ENCODE peak calls at places on chromosome 20, in four cellular contexts. One of them, this sample, is unnamed.

GRCh38 chr20:44388466-44389023 is 33.0 kb downstream of the HNF4A start:
- DNase-seq in K562: peak; percentile 76
- DNase-seq in GM12878: no peak
- DNase-seq in H1: peak; percentile 95
- DNase-seq in this sample: peak; percentile 88

GRCh38 chr20:42204261-42204660 is 586.1 kb upstream of the CHD6 start:
- DNase-seq in K562: no peak
- DNase-seq in GM12878: no peak
- DNase-seq in H1: no peak
- DNase-seq in this sample: no peak

GRCh38 chr20:8805737-8806442 is 263.0 kb upstream of the PLCB4 start:
- DNase-seq in K562: no peak
- DNase-seq in GM12878: no peak
- DNase-seq in H1: no peak
- DNase-seq in this sample: no peak

GRCh38 chr20:23647346-23647745 is 9.6 kb upstream of the CST3 start:
- DNase-seq in K562: no peak
- DNase-seq in GM12878: no peak
- DNase-seq in H1: no peak
- DNase-seq in this sample: no peak

GRCh38 chr20:20353574-20353973 is 14.3 kb upstream of the INSM1 start:
- DNase-seq in K562: no peak
- DNase-seq in GM12878: no peak
- DNase-seq in H1: no peak
- DNase-seq in this sample: no peak

GRCh38 chr20:34190679-34191090 is 50.5 kb upstream of the ASIP start:
- DNase-seq in K562: peak; percentile 63
- DNase-seq in GM12878: no peak
- DNase-seq in H1: peak; percentile 67
- DNase-seq in this sample: peak; percentile 67

GRCh38 chr20:4925842-4926530 is 75.3 kb downstream of the SLC23A2 start:
- DNase-seq in K562: no peak
- DNase-seq in GM12878: no peak
- DNase-seq in H1: no peak
- DNase-seq in this sample: no peak

GRCh38 chr20:431012-431904 is 23.2 kb downstream of the RBCK1 start:
- DNase-seq in K562: peak; percentile 41
- DNase-seq in GM12878: no peak
- DNase-seq in H1: no peak
- DNase-seq in this sample: peak; percentile 69

GRCh38 chr20:63592661-63593060 is 18.6 kb upstream of the HELZ2 start:
- DNase-seq in K562: no peak
- DNase-seq in GM12878: no peak
- DNase-seq in H1: no peak
- DNase-seq in this sample: no peak

GRCh38 chr20:59723607-59724456 is 119.5 kb downstream of the PHACTR3 start:
- DNase-seq in K562: no peak
- DNase-seq in GM12878: no peak
- DNase-seq in H1: no peak
- DNase-seq in this sample: no peak

GRCh38 chr20:33666293-33667244 is at the start of gene ACTL10:
- DNase-seq in K562: peak; percentile 82
- DNase-seq in GM12878: peak; percentile 91
- DNase-seq in H1: peak; percentile 79
- DNase-seq in this sample: no peak

GRCh38 chr20:346033-346639 is 775 bp upstream of the NRSN2 start:
- DNase-seq in K562: no peak
- DNase-seq in GM12878: no peak
- DNase-seq in H1: no peak
- DNase-seq in this sample: no peak

GRCh38 chr20:58293453-58293852 is 16.1 kb upstream of the RAB22A start:
- DNase-seq in K562: peak; percentile 58
- DNase-seq in GM12878: no peak
- DNase-seq in H1: no peak
- DNase-seq in this sample: no peak

GRCh38 chr20:58306421-58307261 is 2.9 kb upstream of the RAB22A start:
- DNase-seq in K562: no peak
- DNase-seq in GM12878: peak; percentile 85
- DNase-seq in H1: no peak
- DNase-seq in this sample: no peak

GRCh38 chr20:32449890-32450401 is 91.8 kb downstream of the ASXL1 start:
- DNase-seq in K562: no peak
- DNase-seq in GM12878: no peak
- DNase-seq in H1: no peak
- DNase-seq in this sample: no peak
- TF ChIP-seq EGR1 in K562: no peak
- TF ChIP-seq EGR1 in GM12878: no peak
- TF ChIP-seq EGR1 in H1: no peak
- TF ChIP-seq EGR1 in this sample: no peak

DNA sequence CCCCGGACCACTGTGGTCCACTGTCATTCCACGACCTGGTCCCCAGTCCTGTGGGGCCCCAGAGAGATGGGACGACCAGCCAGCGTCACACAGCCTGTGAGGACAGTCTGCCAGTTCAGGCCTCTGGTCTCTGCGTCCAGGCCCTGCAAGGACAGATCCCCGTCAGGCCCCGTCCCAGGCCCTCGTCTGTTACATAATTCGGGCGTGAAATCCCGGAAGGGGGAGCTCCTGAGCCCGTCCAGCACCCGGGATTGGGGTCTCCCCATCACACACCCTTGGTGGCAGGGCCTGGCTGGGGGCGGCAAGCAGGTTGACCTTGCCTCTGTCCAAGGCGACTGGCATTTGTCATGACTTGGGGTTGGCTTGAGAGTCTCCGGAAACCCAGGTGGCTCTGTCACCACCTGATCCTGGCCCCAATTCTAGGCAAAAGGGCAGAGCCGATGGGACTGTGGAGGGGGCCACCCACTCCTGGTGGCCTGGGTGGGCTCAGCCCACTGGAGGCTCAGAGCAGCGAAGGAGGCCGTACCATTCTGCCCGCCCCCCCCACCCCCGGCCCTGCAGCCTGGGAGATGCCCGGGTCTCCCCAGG is 73.8 kb upstream of the GATA5 start:
- DNase-seq in K562: no peak
- DNase-seq in GM12878: no peak
- DNase-seq in H1: peak; percentile 79
- DNase-seq in this sample: no peak
- TF ChIP-seq CTCF in K562: peak; percentile 36
- TF ChIP-seq CTCF in GM12878: no peak
- TF ChIP-seq CTCF in H1: peak; percentile 39
- TF ChIP-seq CTCF in this sample: no peak

GRCh38 chr20:45407067-45407745 is 883 bp upstream of the DBNDD2 start:
- DNase-seq in K562: peak; percentile 50
- DNase-seq in GM12878: no peak
- DNase-seq in H1: no peak
- DNase-seq in this sample: no peak

GRCh38 chr20:45405566-45406259 is 2.4 kb upstream of the DBNDD2 start:
- DNase-seq in K562: peak; percentile 51
- DNase-seq in GM12878: no peak
- DNase-seq in H1: peak; percentile 66
- DNase-seq in this sample: no peak

GRCh38 chr20:45404438-45404837 is 3.7 kb upstream of the DBNDD2 start:
- DNase-seq in K562: no peak
- DNase-seq in GM12878: no peak
- DNase-seq in H1: no peak
- DNase-seq in this sample: no peak

GRCh38 chr20:45407783-45408645 is at the start of gene DBNDD2:
- DNase-seq in K562: no peak
- DNase-seq in GM12878: no peak
- DNase-seq in H1: no peak
- DNase-seq in this sample: no peak

GRCh38 chr20:45406260-45407066 is 1.6 kb upstream of the DBNDD2 start:
- DNase-seq in K562: peak; percentile 86
- DNase-seq in GM12878: no peak
- DNase-seq in H1: peak; percentile 78
- DNase-seq in this sample: no peak
- TF ChIP-seq EGR1 in K562: peak; percentile 92
- TF ChIP-seq EGR1 in GM12878: peak; percentile 37
- TF ChIP-seq EGR1 in H1: peak; percentile 61
- TF ChIP-seq EGR1 in this sample: peak; percentile 77

GRCh38 chr20:21808863-21809664 is 103.6 kb downstream of the PAX1 start:
- DNase-seq in K562: peak; percentile 73
- DNase-seq in GM12878: no peak
- DNase-seq in H1: peak; percentile 97
- DNase-seq in this sample: no peak
- TF ChIP-seq CTCF in K562: peak; percentile 58
- TF ChIP-seq CTCF in GM12878: peak; percentile 73
- TF ChIP-seq CTCF in H1: peak; percentile 76
- TF ChIP-seq CTCF in this sample: no peak

GRCh38 chr20:50981714-50982048 is 23.1 kb downstream of the MOCS3 start:
- DNase-seq in K562: no peak
- DNase-seq in GM12878: no peak
- DNase-seq in H1: no peak
- DNase-seq in this sample: no peak
- TF ChIP-seq EGR1 in K562: no peak
- TF ChIP-seq EGR1 in GM12878: no peak
- TF ChIP-seq EGR1 in H1: no peak
- TF ChIP-seq EGR1 in this sample: no peak